ENCODE peak calls at places on chromosomes 5 and 9, in eight cellular contexts. One of them, this sample, is unnamed.

GRCh38 chr9:27353405-27354229 is 56.7 kb upstream of the EQTN start:
- DNase-seq in aorta: peak; percentile 61
- DNase-seq in small intestine: peak; percentile 54
- DNase-seq in mammary epithelial cell: no peak
- DNase-seq in fibroblast of lung: no peak
- DNase-seq in lung: no peak
- DNase-seq in uterus: no peak
- DNase-seq in adrenal gland: peak; percentile 73
- DNase-seq in this sample: no peak

GRCh38 chr5:39423331-39423751 is 1.4 kb downstream of the DAB2 start:
- DNase-seq in aorta: peak; percentile 57
- DNase-seq in small intestine: no peak
- DNase-seq in mammary epithelial cell: peak; percentile 4
- DNase-seq in fibroblast of lung: peak; percentile 56
- DNase-seq in lung: no peak
- DNase-seq in uterus: no peak
- DNase-seq in adrenal gland: peak; percentile 62
- DNase-seq in this sample: no peak

GRCh38 chr5:158514353-158514960 is 585.3 kb downstream of the EBF1 start:
- DNase-seq in aorta: no peak
- DNase-seq in small intestine: no peak
- DNase-seq in mammary epithelial cell: peak; percentile 9
- DNase-seq in fibroblast of lung: peak; percentile 85
- DNase-seq in lung: no peak
- DNase-seq in uterus: no peak
- DNase-seq in adrenal gland: no peak
- DNase-seq in this sample: no peak

GRCh38 chr9:115944166-115944948 is 209.2 kb upstream of the PAPPA start:
- DNase-seq in aorta: peak; percentile 83
- DNase-seq in small intestine: peak; percentile 4
- DNase-seq in mammary epithelial cell: peak; percentile 98
- DNase-seq in fibroblast of lung: peak; percentile 100
- DNase-seq in lung: peak; percentile 70
- DNase-seq in uterus: peak; percentile 83
- DNase-seq in adrenal gland: peak; percentile 84
- DNase-seq in this sample: no peak

GRCh38 chr5:131792900-131793299 is 3.9 kb downstream of the FNIP1 start:
- DNase-seq in aorta: no peak
- DNase-seq in small intestine: no peak
- DNase-seq in mammary epithelial cell: no peak
- DNase-seq in fibroblast of lung: no peak
- DNase-seq in lung: no peak
- DNase-seq in uterus: no peak
- DNase-seq in adrenal gland: no peak
- DNase-seq in this sample: no peak

GRCh38 chr5:153153086-153153485 is 337.4 kb upstream of the GRIA1 start:
- DNase-seq in aorta: no peak
- DNase-seq in small intestine: no peak
- DNase-seq in mammary epithelial cell: peak; percentile 85
- DNase-seq in fibroblast of lung: peak; percentile 91
- DNase-seq in lung: no peak
- DNase-seq in uterus: no peak
- DNase-seq in adrenal gland: no peak
- DNase-seq in this sample: no peak

GRCh38 chr9:113410207-113411158 is at the start of the genes C9orf43 and POLE3:
- DNase-seq in aorta: peak; percentile 97
- DNase-seq in small intestine: peak; percentile 94
- DNase-seq in mammary epithelial cell: peak; percentile 96
- DNase-seq in fibroblast of lung: peak; percentile 95
- DNase-seq in lung: peak; percentile 94
- DNase-seq in uterus: peak; percentile 95
- DNase-seq in adrenal gland: peak; percentile 98
- DNase-seq in this sample: peak; percentile 89

GRCh38 chr9:124020520-124021384 is 9.2 kb downstream of the LHX2 start:
- DNase-seq in aorta: peak; percentile 34
- DNase-seq in small intestine: no peak
- DNase-seq in mammary epithelial cell: no peak
- DNase-seq in fibroblast of lung: no peak
- DNase-seq in lung: no peak
- DNase-seq in uterus: no peak
- DNase-seq in adrenal gland: no peak
- DNase-seq in this sample: no peak

GRCh38 chr5:173486355-173486754 is 130.1 kb downstream of the BOD1 start:
- DNase-seq in aorta: no peak
- DNase-seq in small intestine: no peak
- DNase-seq in mammary epithelial cell: no peak
- DNase-seq in fibroblast of lung: no peak
- DNase-seq in lung: no peak
- DNase-seq in uterus: no peak
- DNase-seq in adrenal gland: no peak
- DNase-seq in this sample: no peak

GRCh38 chr5:68562308-68562707 is 346.8 kb downstream of the PIK3R1 start:
- DNase-seq in aorta: no peak
- DNase-seq in small intestine: peak; percentile 20
- DNase-seq in mammary epithelial cell: peak; percentile 33
- DNase-seq in fibroblast of lung: peak; percentile 55
- DNase-seq in lung: peak; percentile 47
- DNase-seq in uterus: no peak
- DNase-seq in adrenal gland: peak; percentile 65
- DNase-seq in this sample: no peak

GRCh38 chr5:35810561-35810960 is 46.1 kb upstream of the IL7R start:
- DNase-seq in aorta: no peak
- DNase-seq in small intestine: no peak
- DNase-seq in mammary epithelial cell: peak; percentile 11
- DNase-seq in fibroblast of lung: no peak
- DNase-seq in lung: no peak
- DNase-seq in uterus: no peak
- DNase-seq in adrenal gland: no peak
- DNase-seq in this sample: no peak

GRCh38 chr5:80031109-80031508 is 4.0 kb upstream of the THBS4 start:
- DNase-seq in aorta: no peak
- DNase-seq in small intestine: no peak
- DNase-seq in mammary epithelial cell: no peak
- DNase-seq in fibroblast of lung: no peak
- DNase-seq in lung: no peak
- DNase-seq in uterus: no peak
- DNase-seq in adrenal gland: no peak
- DNase-seq in this sample: no peak

GRCh38 chr9:33927694-33928093 is 110.7 kb downstream of the UBE2R2 start:
- DNase-seq in aorta: no peak
- DNase-seq in small intestine: no peak
- DNase-seq in mammary epithelial cell: no peak
- DNase-seq in fibroblast of lung: no peak
- DNase-seq in lung: no peak
- DNase-seq in uterus: no peak
- DNase-seq in adrenal gland: no peak
- DNase-seq in this sample: no peak

GRCh38 chr9:135070198-135070951 is 17.1 kb upstream of the OLFM1 start:
- DNase-seq in aorta: peak; percentile 30
- DNase-seq in small intestine: no peak
- DNase-seq in mammary epithelial cell: no peak
- DNase-seq in fibroblast of lung: no peak
- DNase-seq in lung: no peak
- DNase-seq in uterus: no peak
- DNase-seq in adrenal gland: peak; percentile 27
- DNase-seq in this sample: no peak

GRCh38 chr5:157059093-157059539 is at the start of gene HAVCR1:
- DNase-seq in aorta: no peak
- DNase-seq in small intestine: peak; percentile 1
- DNase-seq in mammary epithelial cell: no peak
- DNase-seq in fibroblast of lung: no peak
- DNase-seq in lung: no peak
- DNase-seq in uterus: no peak
- DNase-seq in adrenal gland: no peak
- DNase-seq in this sample: no peak

GRCh38 chr9:4371108-4371507 is 71.2 kb upstream of the GLIS3 start:
- DNase-seq in aorta: peak; percentile 50
- DNase-seq in small intestine: no peak
- DNase-seq in mammary epithelial cell: peak; percentile 73
- DNase-seq in fibroblast of lung: peak; percentile 98
- DNase-seq in lung: peak; percentile 30
- DNase-seq in uterus: no peak
- DNase-seq in adrenal gland: no peak
- DNase-seq in this sample: no peak

GRCh38 chr9:4583001-4583400 is 79.1 kb upstream of the PLPP6 start:
- DNase-seq in aorta: no peak
- DNase-seq in small intestine: no peak
- DNase-seq in mammary epithelial cell: no peak
- DNase-seq in fibroblast of lung: no peak
- DNase-seq in lung: no peak
- DNase-seq in uterus: no peak
- DNase-seq in adrenal gland: peak; percentile 82
- DNase-seq in this sample: no peak

GRCh38 chr5:137741718-137742117 is 5.8 kb upstream of the KLHL3 start:
- DNase-seq in aorta: no peak
- DNase-seq in small intestine: no peak
- DNase-seq in mammary epithelial cell: no peak
- DNase-seq in fibroblast of lung: no peak
- DNase-seq in lung: no peak
- DNase-seq in uterus: no peak
- DNase-seq in adrenal gland: no peak
- DNase-seq in this sample: no peak

GRCh38 chr9:35448511-35448910 is 41.4 kb upstream of the RUSC2 start:
- DNase-seq in aorta: no peak
- DNase-seq in small intestine: no peak
- DNase-seq in mammary epithelial cell: no peak
- DNase-seq in fibroblast of lung: peak; percentile 9
- DNase-seq in lung: no peak
- DNase-seq in uterus: no peak
- DNase-seq in adrenal gland: no peak
- DNase-seq in this sample: no peak

DNA sequence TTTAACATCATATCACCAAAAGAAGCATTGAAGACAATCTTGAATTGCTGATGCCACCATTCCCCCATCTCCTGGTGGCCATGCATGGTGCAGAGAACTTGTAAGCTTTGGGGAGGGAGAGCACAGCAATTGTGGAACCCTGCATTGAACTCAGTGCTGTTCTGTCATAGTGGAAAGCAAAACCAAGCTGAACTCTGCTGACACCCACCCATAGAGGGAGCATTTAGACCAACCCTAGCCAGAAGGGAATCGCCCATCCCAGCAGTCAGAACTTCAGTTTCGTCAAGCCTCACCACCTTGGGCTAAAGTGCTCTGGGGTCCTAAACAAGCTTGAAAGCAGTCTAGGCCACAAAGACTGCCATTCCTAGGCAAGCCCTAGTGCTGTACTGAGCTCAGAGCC is 37.4 kb upstream of the RUSC2 start:
- DNase-seq in aorta: no peak
- DNase-seq in small intestine: no peak
- DNase-seq in mammary epithelial cell: no peak
- DNase-seq in fibroblast of lung: no peak
- DNase-seq in lung: no peak
- DNase-seq in uterus: no peak
- DNase-seq in adrenal gland: no peak
- DNase-seq in this sample: no peak
- H3K27me3 ChIP-seq in aorta: no peaks in the 10 kb centered on the region
- H3K27me3 ChIP-seq in small intestine: no peaks in the 10 kb centered on the region
- H3K27me3 ChIP-seq in mammary epithelial cell: peaks cover 4% of the 10 kb centered on the region
- H3K27me3 ChIP-seq in fibroblast of lung: no peaks in the 10 kb centered on the region
- H3K27me3 ChIP-seq in lung: no peaks in the 10 kb centered on the region
- H3K27me3 ChIP-seq in uterus: no peaks in the 10 kb centered on the region
- H3K27me3 ChIP-seq in adrenal gland: no peaks in the 10 kb centered on the region
- H3K27me3 ChIP-seq in this sample: peaks cover 5% of the 10 kb centered on the region

GRCh38 chr9:110257971-110258370 is 1.7 kb upstream of the TXN start:
- DNase-seq in aorta: no peak
- DNase-seq in small intestine: no peak
- DNase-seq in mammary epithelial cell: no peak
- DNase-seq in fibroblast of lung: no peak
- DNase-seq in lung: no peak
- DNase-seq in uterus: no peak
- DNase-seq in adrenal gland: no peak
- DNase-seq in this sample: no peak
- H3K4me3 ChIP-seq in aorta: no peak overlapping the region
- H3K4me3 ChIP-seq in small intestine: no peak overlapping the region
- H3K4me3 ChIP-seq in mammary epithelial cell: peak overlapping the region; percentile 97
- H3K4me3 ChIP-seq in fibroblast of lung: peak overlapping the region; percentile 85
- H3K4me3 ChIP-seq in lung: no peak overlapping the region
- H3K4me3 ChIP-seq in uterus: no peak overlapping the region
- H3K4me3 ChIP-seq in adrenal gland: no peak overlapping the region
- H3K4me3 ChIP-seq in this sample: no peak overlapping the region

GRCh38 chr5:93584531-93585053 is 1.6 kb downstream of the NR2F1 start:
- DNase-seq in aorta: no peak
- DNase-seq in small intestine: no peak
- DNase-seq in mammary epithelial cell: no peak
- DNase-seq in fibroblast of lung: no peak
- DNase-seq in lung: no peak
- DNase-seq in uterus: no peak
- DNase-seq in adrenal gland: no peak
- DNase-seq in this sample: no peak
- H3K27ac ChIP-seq in aorta: no peak overlapping the region
- H3K27ac ChIP-seq in small intestine: no peak overlapping the region
- H3K27ac ChIP-seq in mammary epithelial cell: no peak overlapping the region
- H3K27ac ChIP-seq in fibroblast of lung: peak overlapping the region; percentile 89
- H3K27ac ChIP-seq in lung: peak overlapping the region; percentile 86
- H3K27ac ChIP-seq in uterus: peak overlapping the region; percentile 90
- H3K27ac ChIP-seq in adrenal gland: no peak overlapping the region
- H3K27ac ChIP-seq in this sample: no peak overlapping the region

DNA sequence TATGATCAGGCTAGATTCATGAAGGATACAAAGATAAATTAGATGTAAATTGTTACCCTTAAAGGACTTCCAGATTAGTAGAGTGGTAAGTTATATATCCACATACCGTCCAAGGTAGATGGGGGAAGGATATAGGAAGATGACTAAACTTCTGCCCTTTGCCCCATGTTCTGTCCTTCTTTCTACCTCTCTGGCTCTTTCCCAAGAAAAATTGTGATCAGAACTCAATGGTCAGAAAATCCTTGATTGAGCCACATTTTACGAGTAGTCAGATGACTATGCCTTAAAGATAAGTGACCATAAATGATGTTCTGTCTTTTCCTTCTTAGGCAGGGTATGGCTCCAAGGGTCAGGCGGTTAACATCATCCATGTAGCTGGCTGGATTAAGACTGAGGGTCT is 4.4 kb downstream of the FRRS1L start:
- DNase-seq in aorta: no peak
- DNase-seq in small intestine: peak; percentile 88
- DNase-seq in mammary epithelial cell: no peak
- DNase-seq in fibroblast of lung: no peak
- DNase-seq in lung: no peak
- DNase-seq in uterus: no peak
- DNase-seq in adrenal gland: no peak
- DNase-seq in this sample: no peak
- H3K27me3 ChIP-seq in aorta: no peaks in the 10 kb centered on the region
- H3K27me3 ChIP-seq in small intestine: peaks cover 16% of the 10 kb centered on the region
- H3K27me3 ChIP-seq in mammary epithelial cell: peaks cover 15% of the 10 kb centered on the region
- H3K27me3 ChIP-seq in fibroblast of lung: peaks cover 30% of the 10 kb centered on the region
- H3K27me3 ChIP-seq in lung: peaks cover 3% of the 10 kb centered on the region
- H3K27me3 ChIP-seq in uterus: no peaks in the 10 kb centered on the region
- H3K27me3 ChIP-seq in adrenal gland: no peaks in the 10 kb centered on the region
- H3K27me3 ChIP-seq in this sample: peaks cover 12% of the 10 kb centered on the region

GRCh38 chr5:102809033-102809432 is 53.9 kb downstream of the PAM start:
- DNase-seq in aorta: no peak
- DNase-seq in small intestine: peak; percentile 18
- DNase-seq in mammary epithelial cell: no peak
- DNase-seq in fibroblast of lung: peak; percentile 33
- DNase-seq in lung: peak; percentile 30
- DNase-seq in uterus: no peak
- DNase-seq in adrenal gland: no peak
- DNase-seq in this sample: no peak
- H3K4me3 ChIP-seq in aorta: no peak overlapping the region
- H3K4me3 ChIP-seq in small intestine: no peak overlapping the region
- H3K4me3 ChIP-seq in mammary epithelial cell: no peak overlapping the region
- H3K4me3 ChIP-seq in fibroblast of lung: no peak overlapping the region
- H3K4me3 ChIP-seq in lung: no peak overlapping the region
- H3K4me3 ChIP-seq in uterus: no peak overlapping the region
- H3K4me3 ChIP-seq in adrenal gland: no peak overlapping the region
- H3K4me3 ChIP-seq in this sample: no peak overlapping the region